ENCODE peak calls at places on chromosomes 13 and 19, in four cellular contexts. L, U, W and H are unnamed samples.

GRCh38 chr19:36213793-36214387 is 575 bp downstream of the ZNF565 start:
- DNase-seq in U (peak), W (no peak), L (no peak), H (no peak)

GRCh38 chr19:49492573-49493411 is 3.4 kb upstream of the RPS11 start:
- DNase-seq in L (no peak), U (peak), W (no peak), H (no peak)

GRCh38 chr19:30174357-30174645 is 197.9 kb upstream of the ZNF536 start:
- DNase-seq in L (no peak), W (no peak), U (no peak), H (no peak)

GRCh38 chr19:13935765-13936486 is 2.3 kb downstream of the PODNL1 start:
- DNase-seq in L (peak), U (no peak), W (no peak), H (no peak)

GRCh38 chr13:111035861-111036260 is 79.2 kb upstream of the ARHGEF7 start:
- DNase-seq in W (no peak), L (no peak), U (no peak), H (no peak)

GRCh38 chr19:3575260-3575741 is 2.6 kb downstream of the HMG20B start:
- DNase-seq in U (peak), L (peak), W (no peak), H (no peak)

GRCh38 chr13:99370476-99371272 is 63.5 kb upstream of the GPR183 start:
- DNase-seq in U (no peak), W (no peak), L (no peak), H (no peak)

GRCh38 chr13:36432106-36432544 is at the start of gene CCNA1:
- DNase-seq in L (peak), U (peak), W (peak), H (peak)

GRCh38 chr19:2478756-2479555 is 3.0 kb downstream of the GADD45B start:
- DNase-seq in U (peak), W (no peak), L (peak), H (no peak)

GRCh38 chr19:47436712-47437401 is 17.5 kb upstream of the MEIS3 start:
- DNase-seq in W (no peak), L (peak), U (peak), H (peak)

GRCh38 chr19:38617764-38618589 is at the start of gene MAP4K1:
- DNase-seq in W (no peak), L (no peak), U (peak), H (no peak)

GRCh38 chr13:47455581-47455980 is 545.5 kb downstream of the SUCLA2 start:
- DNase-seq in U (no peak), L (no peak), W (no peak), H (no peak)

GRCh38 chr19:35671818-35672217 is 5.5 kb downstream of the UPK1A start:
- DNase-seq in W (no peak), U (peak), L (no peak), H (no peak)

GRCh38 chr13:101618440-101619187 is 166.1 kb downstream of the ITGBL1 start:
- DNase-seq in L (no peak), W (no peak), U (no peak), H (no peak)

GRCh38 chr13:105311094-105311493 is 1224.4 kb downstream of the EFNB2 start:
- DNase-seq in U (peak), W (no peak), L (no peak), H (no peak)

GRCh38 chr13:36536546-36536945 is 104.3 kb downstream of the CCNA1 start:
- DNase-seq in W (no peak), U (no peak), L (no peak), H (no peak)

GRCh38 chr13:99322297-99323103 is 15.3 kb upstream of the GPR183 start:
- DNase-seq in L (no peak), W (no peak), U (peak), H (no peak)

GRCh38 chr19:17309198-17309961 is at the start of gene DDA1:
- DNase-seq in L (peak), W (peak), U (peak), H (peak)

GRCh38 chr13:112968380-112968909 is 569 bp upstream of the MCF2L start:
- DNase-seq in W (no peak), L (peak), U (no peak), H (no peak)

GRCh38 chr13:61414686-61415664 is 674 bp downstream of the PCDH20 start:
- DNase-seq in W (peak), L (peak), U (peak), H (peak)

DNA sequence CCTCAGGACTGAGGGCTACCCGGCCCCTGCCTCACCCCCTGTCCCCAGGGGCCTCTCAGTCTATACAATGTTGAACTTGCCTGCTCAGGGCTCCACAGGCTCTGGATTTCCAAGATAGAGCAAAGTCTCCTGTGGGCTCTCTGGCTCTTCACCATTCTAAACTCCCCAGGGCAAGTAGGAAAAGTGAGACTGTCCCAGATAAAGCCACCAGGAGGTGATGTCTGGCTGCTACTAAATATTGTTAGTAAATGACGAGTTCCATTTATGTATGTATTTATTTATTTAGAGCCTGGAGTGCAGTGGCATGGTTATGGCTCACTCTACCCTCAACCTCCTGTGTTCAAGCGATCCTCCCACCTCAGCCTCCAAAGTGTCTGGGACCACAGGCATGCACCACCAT is 73.6 kb upstream of the SIAH3 start:
- DNase-seq in W (no peak), U (no peak), L (no peak), H (no peak)
- TF ChIP-seq CTCF in W (no peak), U (no peak), L (no peak), H (no peak)

GRCh38 chr19:40549007-40549708 is 27.5 kb upstream of the SHKBP1 start:
- DNase-seq in L (peak), U (peak), W (peak), H (peak)
- TF ChIP-seq CTCF in L (peak), U (peak), W (peak), H (peak)

GRCh38 chr13:84025828-84026227 is 143.6 kb upstream of the SLITRK1 start:
- DNase-seq in W (no peak), L (no peak), U (no peak), H (no peak)
- TF ChIP-seq CTCF in W (no peak), L (no peak), U (no peak), H (no peak)

GRCh38 chr19:7502552-7502951 is 13.4 kb upstream of the ZNF358 start:
- DNase-seq in W (no peak), L (no peak), U (no peak), H (no peak)

GRCh38 chr19:7500811-7501450 is 12.1 kb upstream of the PEX11G start:
- DNase-seq in L (peak), W (peak), U (peak), H (peak)

GRCh38 chr19:7492142-7493055 is 3.6 kb upstream of the PEX11G start:
- DNase-seq in L (no peak), U (peak), W (no peak), H (no peak)

GRCh38 chr19:7494416-7495098 is 5.7 kb upstream of the PEX11G start:
- DNase-seq in U (peak), L (peak), W (no peak), H (peak)

GRCh38 chr19:7497292-7497691 is 8.5 kb upstream of the PEX11G start:
- DNase-seq in L (no peak), W (no peak), U (no peak), H (no peak)
- TF ChIP-seq CTCF in L (no peak), W (no peak), U (peak), H (peak)

DNA sequence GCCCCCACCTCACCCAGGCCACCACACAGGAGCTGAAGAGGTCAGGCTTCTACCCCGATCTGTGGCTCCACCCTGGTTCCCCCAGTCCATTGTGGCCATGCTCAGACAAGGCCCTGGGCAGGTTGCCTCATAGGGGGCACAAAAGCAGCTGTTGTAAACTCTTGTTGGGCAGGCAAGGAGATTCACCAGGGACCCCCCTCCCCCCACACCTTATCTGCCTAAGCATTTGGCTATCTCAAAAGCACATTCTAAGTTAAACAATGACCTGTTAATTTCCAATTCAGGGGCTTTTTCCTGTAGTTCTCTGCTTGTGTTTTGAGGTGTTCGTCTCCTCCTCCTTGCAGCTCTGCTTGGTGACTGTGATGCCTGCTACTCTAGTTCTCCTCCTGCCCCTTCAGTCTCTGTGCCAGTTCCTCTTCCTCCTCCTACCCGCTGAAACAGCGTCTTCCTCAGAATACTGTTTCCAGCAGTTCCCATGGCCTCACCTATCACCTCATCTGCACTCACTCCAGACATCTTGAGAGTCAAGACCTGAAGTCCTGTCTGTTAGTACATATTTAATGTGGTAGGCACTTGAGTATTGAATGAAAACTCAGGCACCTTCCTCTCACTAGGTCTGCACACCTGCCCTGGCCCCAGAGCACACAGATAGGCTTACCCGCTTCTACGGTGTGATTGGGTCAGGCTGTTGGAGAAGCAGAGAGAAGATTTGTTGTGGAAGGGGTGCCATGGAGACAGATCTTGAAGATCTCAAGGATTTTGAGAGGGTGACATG is 31.7 kb downstream of the SPATA13 start:
- DNase-seq in U (peak), L (no peak), W (no peak), H (no peak)
- TF ChIP-seq CTCF in U (no peak), L (no peak), W (no peak), H (no peak)

DNA sequence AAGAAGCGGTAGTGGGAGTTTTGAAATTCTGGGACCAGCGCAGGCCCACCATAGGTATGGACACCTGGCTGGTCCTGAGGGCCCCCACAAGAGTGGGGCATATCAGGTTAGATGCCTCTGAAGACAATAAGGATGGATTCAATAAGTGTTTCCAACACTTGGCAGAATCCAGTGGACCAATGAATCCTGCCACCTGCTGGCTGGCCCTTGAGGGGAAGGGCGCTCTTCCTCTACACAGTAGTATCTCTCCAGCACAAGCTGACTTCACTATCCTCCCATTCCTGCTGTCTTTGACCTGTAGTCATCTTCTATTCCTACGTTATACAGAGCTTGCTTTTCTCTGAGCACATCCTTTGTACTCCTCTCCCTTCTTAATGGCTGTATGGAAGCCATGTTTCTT is 199.7 kb upstream of the TSHZ3 start:
- DNase-seq in U (peak), W (no peak), L (no peak), H (no peak)
- TF ChIP-seq CTCF in U (no peak), W (no peak), L (no peak), H (peak)

GRCh38 chr19:588093-588742 is 1.5 kb upstream of the HCN2 start:
- DNase-seq in U (peak), L (peak), W (peak), H (peak)

GRCh38 chr19:589693-590395 is at the start of gene HCN2:
- DNase-seq in L (no peak), U (no peak), W (no peak), H (no peak)

GRCh38 chr19:590396-590745 is 690 bp downstream of the HCN2 start:
- DNase-seq in W (peak), U (peak), L (peak), H (no peak)

GRCh38 chr19:590750-591098 is 1.0 kb downstream of the HCN2 start:
- DNase-seq in L (no peak), U (no peak), W (peak), H (no peak)

DNA sequence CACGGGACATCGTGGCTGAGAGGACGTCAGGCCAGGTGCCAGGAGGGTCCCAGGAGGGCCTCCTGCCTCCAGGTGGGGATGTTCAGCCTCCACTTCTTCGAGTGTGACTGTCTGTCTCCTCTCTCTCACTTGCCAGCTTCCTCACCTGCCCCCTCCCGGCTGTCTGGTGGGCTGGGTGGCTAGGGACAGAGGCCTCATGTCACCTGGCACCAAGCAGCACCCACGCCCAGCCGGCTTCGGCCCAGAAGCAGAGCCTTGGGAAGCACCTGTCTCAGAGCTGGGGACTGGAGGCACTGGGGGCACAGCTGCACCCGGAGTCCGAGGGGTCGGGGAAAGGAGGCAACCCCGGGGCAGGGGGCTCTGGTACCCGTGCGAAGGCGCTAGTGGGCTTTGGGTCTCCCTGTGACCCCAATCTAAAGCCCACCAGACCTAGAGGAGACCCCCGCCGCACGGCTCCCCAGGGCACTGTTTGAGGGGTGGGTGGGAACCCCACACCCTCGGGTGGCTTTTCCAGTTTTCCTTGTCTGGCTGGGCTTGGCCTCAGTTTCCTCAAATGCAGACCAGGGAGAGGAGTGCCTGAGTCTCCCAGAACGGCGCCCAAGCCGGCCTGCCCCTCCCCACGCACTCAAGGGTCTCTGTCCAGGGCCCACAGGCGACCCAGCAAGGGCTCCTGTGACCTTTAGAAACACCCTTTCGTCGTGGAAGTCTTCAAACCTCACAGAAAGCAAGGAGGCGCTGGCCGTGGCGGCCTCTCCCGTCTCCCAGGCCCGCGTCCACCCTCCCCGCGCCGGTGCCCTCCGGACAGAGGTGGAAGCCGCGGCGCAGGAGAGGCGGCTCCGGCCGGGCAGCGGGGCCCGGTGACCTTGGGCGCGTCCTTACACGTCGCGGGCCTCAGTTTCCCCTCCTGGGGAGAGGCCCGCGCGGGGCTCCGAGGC is 656 bp upstream of the HCN2 start:
- DNase-seq in L (peak), U (no peak), W (peak), H (no peak)
- TF ChIP-seq CTCF in L (no peak), U (no peak), W (no peak), H (no peak)

DNA sequence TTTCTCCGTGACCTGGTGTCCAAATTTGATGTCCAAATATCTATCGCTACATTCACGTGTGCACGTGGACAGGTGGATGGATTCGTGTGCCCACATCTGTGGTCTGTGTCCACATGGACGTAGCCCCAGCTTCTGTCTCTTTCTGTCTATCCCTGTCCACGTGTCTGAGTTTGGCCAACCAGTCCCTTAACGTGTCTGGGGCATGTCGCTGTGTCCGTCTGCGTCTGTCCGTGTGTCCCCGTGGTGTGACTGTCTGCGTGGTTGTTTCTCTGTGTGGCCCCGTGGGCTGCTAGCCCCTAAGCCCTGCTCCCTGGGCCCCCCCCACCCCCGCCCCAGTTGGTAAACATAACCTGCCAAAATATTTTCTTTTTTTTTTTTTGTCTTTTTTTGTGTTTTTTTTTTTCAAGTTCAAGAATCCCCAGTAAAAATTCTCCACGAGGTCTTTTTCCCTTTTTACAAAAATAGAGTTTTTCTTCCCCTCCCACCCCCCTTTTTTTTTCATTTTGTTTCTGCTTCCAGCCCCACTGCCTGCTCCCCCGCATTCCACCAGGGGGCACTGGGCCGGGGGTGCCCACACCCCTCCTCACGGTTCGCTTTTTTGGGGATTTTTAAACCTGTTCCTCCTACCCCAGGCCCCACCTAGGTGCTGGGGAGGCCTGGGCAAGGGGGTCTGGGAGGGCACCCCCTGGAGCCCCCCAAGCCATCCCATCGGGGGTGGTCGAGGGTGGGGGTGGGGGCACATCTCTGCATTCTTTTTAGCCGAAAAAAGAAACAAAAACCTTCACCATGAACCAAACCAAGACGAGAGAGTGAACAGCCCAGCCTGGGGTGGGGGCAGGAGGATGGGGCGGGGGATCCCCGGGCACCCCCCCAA is 18.3 kb downstream of the PRKCSH start:
- DNase-seq in U (no peak), W (no peak), L (no peak), H (no peak)
- TF ChIP-seq CTCF in U (peak), W (peak), L (no peak), H (peak)